ENCODE peak calls at places on chromosomes 12 and 14, in ten cellular contexts. R is A549, E is stomach, N is HepG2, Z is IMR-90, A is transverse colon, K is HCT116, L is esophagus muscularis mucosa, S is NB4, J is breast epithelium. Q is an unnamed sample.

GRCh38 chr14:91369628-91370445 is 47.8 kb downstream of the CCDC88C start:
- DNase-seq in R (no peak), E (no peak), N (peak), Z (no peak), A (no peak), K (no peak), L (no peak), S (no peak), J (peak), Q (no peak)

GRCh38 chr12:6554168-6554989 is 1.5 kb downstream of the IFFO1 start:
- DNase-seq in R (peak), E (peak), N (peak), Z (peak), A (peak), K (peak), L (no peak), S (peak), J (no peak), Q (no peak)

GRCh38 chr12:54173066-54173726 is 15.6 kb downstream of the SMUG1 start:
- DNase-seq in R (no peak), E (peak), N (no peak), Z (no peak), A (peak), K (no peak), L (no peak), S (peak), J (no peak), Q (no peak)

GRCh38 chr12:62724947-62725447 is 210.0 kb downstream of the PPM1H start:
- DNase-seq in R (peak), E (peak), N (peak), Z (peak), A (peak), K (peak), L (no peak), S (peak), J (peak), Q (peak)

GRCh38 chr12:111546758-111547383 is 52.2 kb downstream of the ATXN2 start:
- DNase-seq in R (no peak), E (no peak), N (no peak), Z (peak), A (no peak), K (no peak), L (no peak), S (no peak), J (no peak), Q (no peak)

GRCh38 chr12:61750604-61751003 is 509.6 kb upstream of the USP15 start:
- DNase-seq in R (no peak), E (no peak), N (no peak), Z (no peak), A (no peak), K (no peak), L (no peak), S (no peak), J (no peak), Q (no peak)

GRCh38 chr12:27185234-27186045 is 58.6 kb upstream of the STK38L start:
- DNase-seq in R (no peak), E (no peak), N (no peak), Z (peak), A (no peak), K (no peak), L (no peak), S (no peak), J (no peak), Q (no peak)

GRCh38 chr12:75692883-75693282 is 181.5 kb upstream of the KRR1 start:
- DNase-seq in R (no peak), E (no peak), N (no peak), Z (peak), A (no peak), K (no peak), L (no peak), S (no peak), J (no peak), Q (no peak)

GRCh38 chr14:56150018-56150417 is 31.8 kb downstream of the PELI2 start:
- DNase-seq in R (no peak), E (no peak), N (no peak), Z (no peak), A (no peak), K (no peak), L (no peak), S (no peak), J (no peak), Q (no peak)

GRCh38 chr12:105562727-105563072 is 232.2 kb downstream of the C12orf75 start:
- DNase-seq in R (peak), E (peak), N (no peak), Z (no peak), A (peak), K (no peak), L (no peak), S (no peak), J (no peak), Q (peak)

GRCh38 chr12:57461326-57461903 is 1.8 kb downstream of the GLI1 start:
- DNase-seq in R (peak), E (peak), N (no peak), Z (peak), A (peak), K (no peak), L (no peak), S (peak), J (peak), Q (peak)

GRCh38 chr12:57461904-57462306 is 2.3 kb downstream of the GLI1 start:
- DNase-seq in R (no peak), E (no peak), N (no peak), Z (peak), A (no peak), K (no peak), L (no peak), S (peak), J (no peak), Q (no peak)

GRCh38 chr12:57460457-57461325 is 1.1 kb downstream of the GLI1 start:
- DNase-seq in R (peak), E (no peak), N (no peak), Z (no peak), A (no peak), K (no peak), L (no peak), S (no peak), J (no peak), Q (no peak)

GRCh38 chr12:57464569-57464968 is 5.0 kb downstream of the GLI1 start:
- DNase-seq in R (no peak), E (no peak), N (no peak), Z (no peak), A (no peak), K (no peak), L (no peak), S (no peak), J (no peak), Q (no peak)

GRCh38 chr12:57462307-57463253 is 3.0 kb downstream of the GLI1 start:
- DNase-seq in R (peak), E (peak), N (peak), Z (peak), A (peak), K (peak), L (no peak), S (peak), J (peak), Q (peak)
- TF ChIP-seq POLR2A in R (no peak), E (no peak), N (no peak), Z (no peak), A (peak), K (no peak), L (no peak), S (no peak), J (no peak), Q (no peak)

DNA sequence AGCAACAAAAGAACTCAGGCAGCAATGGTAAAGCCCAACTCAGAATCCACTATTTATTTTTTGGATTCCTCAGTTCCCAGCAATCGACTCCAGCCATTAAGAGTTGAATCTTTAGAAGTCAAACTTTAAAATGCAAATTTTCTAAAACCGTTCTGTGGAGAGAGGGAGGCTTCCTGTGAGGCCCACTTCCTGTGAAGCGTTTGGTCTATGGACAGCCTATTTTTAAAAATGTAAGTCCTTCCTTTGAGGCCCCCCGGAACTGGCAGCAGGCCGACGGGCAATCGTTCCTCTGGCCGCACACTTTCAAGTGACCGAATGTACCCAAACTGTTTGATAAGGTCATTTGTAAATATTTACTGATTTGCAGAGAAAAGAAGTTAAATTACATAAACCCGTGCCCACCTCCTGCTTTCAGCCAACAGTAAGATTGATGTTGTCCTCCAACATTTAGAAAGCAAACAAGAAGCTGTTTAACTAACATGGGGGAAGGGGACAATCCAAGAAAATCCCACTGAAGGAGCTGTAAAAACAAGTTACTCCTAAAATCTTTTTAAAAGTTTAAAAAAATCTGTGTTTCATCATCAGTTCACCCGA is 65.6 kb downstream of the FOXN3 start:
- DNase-seq in R (peak), E (peak), N (peak), Z (peak), A (peak), K (no peak), L (peak), S (peak), J (no peak), Q (no peak)
- TF ChIP-seq POLR2A in R (no peak), E (no peak), N (no peak), Z (no peak), A (no peak), K (no peak), L (no peak), S (peak), J (no peak), Q (no peak)

GRCh38 chr14:95307402-95308041 is 12.2 kb downstream of the CLMN start:
- DNase-seq in R (no peak), E (peak), N (no peak), Z (no peak), A (no peak), K (no peak), L (no peak), S (no peak), J (peak), Q (no peak)
- TF ChIP-seq POLR2A in R (no peak), E (no peak), N (no peak), Z (no peak), A (no peak), K (no peak), L (no peak), S (no peak), J (no peak), Q (no peak)

DNA sequence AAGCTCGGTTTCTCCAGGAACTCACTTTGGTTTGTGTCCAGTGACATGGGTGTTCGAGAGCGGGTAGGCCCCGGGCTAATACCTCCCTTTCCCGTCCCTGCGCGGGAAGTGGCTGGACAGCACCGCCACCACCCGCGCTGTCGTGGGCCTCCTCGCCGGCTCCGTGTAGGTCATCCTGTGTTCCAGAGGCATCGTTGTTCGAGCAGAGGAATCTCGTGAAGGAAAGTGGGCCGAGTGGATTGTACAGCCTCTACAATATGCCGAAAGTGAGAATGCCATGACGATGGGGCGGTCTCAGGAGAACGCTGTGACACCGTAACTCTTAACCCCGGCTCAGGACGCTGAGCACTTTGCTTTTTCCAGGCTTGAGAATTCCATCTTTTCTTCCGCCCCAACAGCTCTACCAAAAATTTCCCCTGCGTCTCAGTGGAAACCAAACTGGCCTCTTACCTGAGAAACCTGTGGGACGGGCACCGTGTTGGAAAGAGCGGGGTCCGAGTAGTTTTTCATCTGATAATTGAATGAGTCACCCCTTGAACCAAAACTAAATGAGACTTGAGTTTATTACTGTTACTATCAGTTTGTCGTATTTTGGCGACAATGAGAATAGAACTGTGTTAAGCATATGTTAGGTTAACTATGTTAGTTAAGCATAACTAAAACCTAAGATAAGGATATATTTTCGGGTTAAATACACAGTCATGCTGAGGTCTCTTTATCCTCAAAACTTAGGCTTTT is 510 bp downstream of the EIF2S1 start:
- DNase-seq in R (no peak), E (no peak), N (peak), Z (no peak), A (no peak), K (no peak), L (no peak), S (no peak), J (no peak), Q (no peak)
- TF ChIP-seq POLR2A in R (no peak), E (no peak), N (no peak), Z (no peak), A (no peak), K (no peak), L (no peak), S (no peak), J (no peak), Q (no peak)